ENCODE peak calls at places on chromosome 5, in eight cellular contexts. N, R, D, C, Q, P, K and M are unnamed samples.

GRCh38 chr5:145867806-145868205 is 5.0 kb downstream of the GRXCR2 start:
- DNase-seq in N (no peak), R (no peak), D (no peak), C (no peak), Q (no peak), P (no peak), K (no peak), M (no peak)

GRCh38 chr5:16902846-16903245 is 33.2 kb downstream of the MYO10 start:
- DNase-seq in N (no peak), R (no peak), D (no peak), C (no peak), Q (no peak), P (no peak), K (peak), M (no peak)

GRCh38 chr5:112933651-112934365 is 11.8 kb upstream of the REEP5 start:
- DNase-seq in N (no peak), R (no peak), D (no peak), C (no peak), Q (no peak), P (no peak), K (no peak), M (no peak)

GRCh38 chr5:125717209-125717608 is 706.0 kb upstream of the GRAMD2B start:
- DNase-seq in N (no peak), R (no peak), D (no peak), C (no peak), Q (no peak), P (no peak), K (no peak), M (no peak)

GRCh38 chr5:125372694-125373621 is 626.5 kb upstream of the ZNF608 start:
- DNase-seq in N (no peak), R (no peak), D (no peak), C (no peak), Q (peak), P (no peak), K (no peak), M (no peak)

GRCh38 chr5:147522435-147522834 is 12.6 kb upstream of the DPYSL3 start:
- DNase-seq in N (no peak), R (no peak), D (no peak), C (no peak), Q (no peak), P (no peak), K (no peak), M (no peak)

GRCh38 chr5:110965773-110966581 is 105.5 kb upstream of the TSLP start:
- DNase-seq in N (no peak), R (no peak), D (no peak), C (no peak), Q (no peak), P (no peak), K (no peak), M (no peak)

GRCh38 chr5:36378551-36378950 is 76.8 kb upstream of the RANBP3L start:
- DNase-seq in N (no peak), R (no peak), D (no peak), C (no peak), Q (no peak), P (no peak), K (no peak), M (no peak)

GRCh38 chr5:83474170-83474796 is 2.7 kb downstream of the VCAN start:
- DNase-seq in N (no peak), R (peak), D (peak), C (peak), Q (peak), P (no peak), K (peak), M (peak)

GRCh38 chr5:55564716-55565115 is 30.0 kb upstream of the PLPP1 start:
- DNase-seq in N (no peak), R (no peak), D (no peak), C (no peak), Q (peak), P (no peak), K (no peak), M (no peak)

GRCh38 chr5:68343421-68343826 is 127.9 kb downstream of the PIK3R1 start:
- DNase-seq in N (no peak), R (no peak), D (no peak), C (no peak), Q (no peak), P (no peak), K (peak), M (peak)

GRCh38 chr5:1032551-1033027 is 24.0 kb downstream of the NKD2 start:
- DNase-seq in N (no peak), R (no peak), D (no peak), C (no peak), Q (no peak), P (no peak), K (no peak), M (no peak)

GRCh38 chr5:150075806-150076205 is 10.5 kb downstream of the CSF1R start:
- DNase-seq in N (no peak), R (no peak), D (peak), C (peak), Q (no peak), P (no peak), K (peak), M (no peak)

GRCh38 chr5:173233347-173234128 is 1.5 kb downstream of the NKX2-5 start:
- DNase-seq in N (no peak), R (no peak), D (no peak), C (no peak), Q (no peak), P (no peak), K (no peak), M (peak)

GRCh38 chr5:132641241-132641723 is 16.7 kb upstream of the IL13 start:
- DNase-seq in N (no peak), R (no peak), D (no peak), C (no peak), Q (no peak), P (peak), K (no peak), M (no peak)

GRCh38 chr5:110853267-110853666 is 114.5 kb downstream of the SLC25A46 start:
- DNase-seq in N (no peak), R (no peak), D (no peak), C (no peak), Q (no peak), P (no peak), K (no peak), M (no peak)

GRCh38 chr5:551406-551805 is 27.2 kb upstream of the SLC9A3 start:
- DNase-seq in N (no peak), R (no peak), D (no peak), C (no peak), Q (no peak), P (no peak), K (no peak), M (no peak)

GRCh38 chr5:177435847-177436536 is 9.5 kb downstream of the GRK6 start:
- DNase-seq in N (no peak), R (no peak), D (no peak), C (no peak), Q (no peak), P (no peak), K (no peak), M (no peak)

GRCh38 chr5:73596705-73597328 is 29.2 kb upstream of the ARHGEF28 start:
- DNase-seq in N (no peak), R (no peak), D (peak), C (no peak), Q (peak), P (no peak), K (no peak), M (no peak)

GRCh38 chr5:68548959-68549676 is 333.6 kb downstream of the PIK3R1 start:
- DNase-seq in N (no peak), R (no peak), D (no peak), C (no peak), Q (no peak), P (no peak), K (no peak), M (no peak)

GRCh38 chr5:6419340-6419852 is 29.3 kb upstream of the UBE2QL1 start:
- DNase-seq in N (no peak), R (no peak), D (no peak), C (no peak), Q (peak), P (no peak), K (no peak), M (no peak)

GRCh38 chr5:167296056-167296455 is 995.4 kb upstream of the WWC1 start:
- DNase-seq in N (no peak), R (no peak), D (no peak), C (no peak), Q (no peak), P (no peak), K (no peak), M (no peak)

GRCh38 chr5:179530069-179530998 is 20.0 kb upstream of the RUFY1 start:
- DNase-seq in N (peak), R (no peak), D (peak), C (no peak), Q (no peak), P (peak), K (peak), M (peak)

GRCh38 chr5:69364414-69364813 is 4.9 kb downstream of the AK6 start:
- DNase-seq in N (no peak), R (no peak), D (no peak), C (no peak), Q (no peak), P (no peak), K (no peak), M (no peak)

GRCh38 chr5:52987711-52988329 is 1.3 kb upstream of the ITGA2 start:
- DNase-seq in N (no peak), R (no peak), D (no peak), C (no peak), Q (no peak), P (no peak), K (no peak), M (no peak)

GRCh38 chr5:95859327-95860060 is 37.0 kb upstream of the GLRX start:
- DNase-seq in N (no peak), R (no peak), D (no peak), C (no peak), Q (no peak), P (no peak), K (no peak), M (no peak)

GRCh38 chr5:153991168-153991567 is 47.5 kb downstream of the FAM114A2 start:
- DNase-seq in N (no peak), R (no peak), D (no peak), C (no peak), Q (no peak), P (no peak), K (no peak), M (no peak)

GRCh38 chr5:111779260-111780254 is 22.6 kb upstream of the NREP start:
- DNase-seq in N (no peak), R (no peak), D (no peak), C (no peak), Q (no peak), P (no peak), K (no peak), M (no peak)

GRCh38 chr5:178688551-178688950 is 41.9 kb downstream of the ZNF354A start:
- DNase-seq in N (no peak), R (no peak), D (no peak), C (no peak), Q (no peak), P (no peak), K (no peak), M (no peak)

GRCh38 chr5:65663804-65664521 is 39.1 kb downstream of the SHLD3 start:
- DNase-seq in N (no peak), R (no peak), D (no peak), C (no peak), Q (no peak), P (no peak), K (no peak), M (no peak)

GRCh38 chr5:18395126-18396110 is 761.2 kb downstream of the TAF11L14 start:
- DNase-seq in N (no peak), R (no peak), D (no peak), C (no peak), Q (no peak), P (no peak), K (no peak), M (no peak)

GRCh38 chr5:108143581-108143980 is 238.3 kb downstream of the FBXL17 start:
- DNase-seq in N (no peak), R (no peak), D (no peak), C (no peak), Q (no peak), P (no peak), K (no peak), M (no peak)

GRCh38 chr5:372556-372910 is 51.0 kb downstream of the AHRR start:
- DNase-seq in N (no peak), R (no peak), D (peak), C (peak), Q (no peak), P (peak), K (no peak), M (peak)

GRCh38 chr5:80569086-80569960 is 757 bp downstream of the ANKRD34B start:
- DNase-seq in N (no peak), R (no peak), D (no peak), C (peak), Q (no peak), P (no peak), K (no peak), M (peak)

GRCh38 chr5:179151521-179152118 is 91.4 kb downstream of the ZNF354C start:
- DNase-seq in N (no peak), R (no peak), D (no peak), C (no peak), Q (no peak), P (no peak), K (no peak), M (peak)

GRCh38 chr5:102090770-102091169 is 205.3 kb downstream of the SLCO4C1 start:
- DNase-seq in N (no peak), R (no peak), D (peak), C (no peak), Q (peak), P (no peak), K (no peak), M (no peak)

GRCh38 chr5:56018860-56019259 is 24.1 kb upstream of the IL6ST start:
- DNase-seq in N (no peak), R (no peak), D (no peak), C (no peak), Q (no peak), P (no peak), K (no peak), M (no peak)

GRCh38 chr5:52725065-52725746 is 62.5 kb upstream of the ITGA1 start:
- DNase-seq in N (no peak), R (no peak), D (peak), C (no peak), Q (peak), P (peak), K (no peak), M (no peak)

GRCh38 chr5:10451137-10451824 is 9.6 kb downstream of the ROPN1L start:
- DNase-seq in N (no peak), R (no peak), D (no peak), C (no peak), Q (no peak), P (no peak), K (no peak), M (no peak)

GRCh38 chr5:74839228-74839627 is 27.0 kb downstream of the FAM169A start:
- DNase-seq in N (no peak), R (no peak), D (no peak), C (no peak), Q (no peak), P (no peak), K (no peak), M (no peak)